ENCODE peak calls at places on chromosomes 4 and X, in nine cellular contexts. One of them, this sample, is unnamed.
A peak's percentile ranks its signal among the peaks of the same experiment; 100 is the strongest.

GRCh38 chr4:110605077-110605476 is 17.8 kb downstream of the PITX2 start:
- DNase-seq in astrocyte of the cerebellum: no peak
- DNase-seq in tibial nerve: no peak
- DNase-seq in neural crest cell: no peak
- DNase-seq in WTC11: no peak
- DNase-seq in Caco-2: no peak
- DNase-seq in fibroblast of lung: no peak
- DNase-seq in lower lobe of right lung: no peak
- DNase-seq in B cell: no peak
- DNase-seq in this sample: no peak

GRCh38 chrX:1099146-1099770 is 113.2 kb downstream of the CRLF2 start:
- DNase-seq in WTC11: no peak
- DNase-seq in tibial nerve: no peak
- DNase-seq in fibroblast of lung: no peak
- DNase-seq in neural crest cell: no peak
- DNase-seq in lower lobe of right lung: no peak
- DNase-seq in astrocyte of the cerebellum: no peak
- DNase-seq in Caco-2: no peak
- DNase-seq in B cell: no peak
- DNase-seq in this sample: no peak

GRCh38 chrX:129606918-129607317 is 47.8 kb downstream of the APLN start:
- DNase-seq in tibial nerve: peak; percentile 70
- DNase-seq in B cell: peak; percentile 45
- DNase-seq in WTC11: peak; percentile 49
- DNase-seq in lower lobe of right lung: no peak
- DNase-seq in Caco-2: peak; percentile 61
- DNase-seq in neural crest cell: peak; percentile 82
- DNase-seq in astrocyte of the cerebellum: peak; percentile 24
- DNase-seq in fibroblast of lung: peak; percentile 16
- DNase-seq in this sample: peak; percentile 71

GRCh38 chr4:112910109-112910736 is 139.2 kb upstream of the ANK2 start:
- DNase-seq in neural crest cell: no peak
- DNase-seq in B cell: no peak
- DNase-seq in tibial nerve: peak; percentile 38
- DNase-seq in Caco-2: no peak
- DNase-seq in astrocyte of the cerebellum: peak; percentile 75
- DNase-seq in WTC11: no peak
- DNase-seq in fibroblast of lung: peak; percentile 68
- DNase-seq in lower lobe of right lung: no peak
- DNase-seq in this sample: no peak

GRCh38 chrX:110086916-110087484 is 84.1 kb downstream of the TMEM164 start:
- DNase-seq in lower lobe of right lung: no peak
- DNase-seq in B cell: no peak
- DNase-seq in tibial nerve: no peak
- DNase-seq in fibroblast of lung: peak; percentile 95
- DNase-seq in neural crest cell: no peak
- DNase-seq in astrocyte of the cerebellum: peak; percentile 39
- DNase-seq in WTC11: no peak
- DNase-seq in Caco-2: peak; percentile 33
- DNase-seq in this sample: no peak

GRCh38 chr4:25863347-25863784 is 578 bp upstream of the SEL1L3 start:
- DNase-seq in astrocyte of the cerebellum: no peak
- DNase-seq in fibroblast of lung: no peak
- DNase-seq in B cell: no peak
- DNase-seq in WTC11: peak; percentile 63
- DNase-seq in Caco-2: peak; percentile 26
- DNase-seq in tibial nerve: no peak
- DNase-seq in neural crest cell: no peak
- DNase-seq in lower lobe of right lung: peak; percentile 66
- DNase-seq in this sample: no peak

GRCh38 chr4:41448935-41449334 is 89.0 kb upstream of the LIMCH1 start:
- DNase-seq in fibroblast of lung: no peak
- DNase-seq in tibial nerve: peak; percentile 44
- DNase-seq in astrocyte of the cerebellum: no peak
- DNase-seq in neural crest cell: no peak
- DNase-seq in B cell: no peak
- DNase-seq in Caco-2: no peak
- DNase-seq in lower lobe of right lung: no peak
- DNase-seq in WTC11: no peak
- DNase-seq in this sample: no peak

GRCh38 chrX:71992711-71993110 is 82.1 kb downstream of the NHSL2 start:
- DNase-seq in lower lobe of right lung: no peak
- DNase-seq in fibroblast of lung: no peak
- DNase-seq in B cell: no peak
- DNase-seq in tibial nerve: no peak
- DNase-seq in Caco-2: no peak
- DNase-seq in astrocyte of the cerebellum: no peak
- DNase-seq in WTC11: no peak
- DNase-seq in neural crest cell: no peak
- DNase-seq in this sample: no peak

GRCh38 chrX:107451754-107452153 is 2.3 kb downstream of the FRMPD3 start:
- DNase-seq in lower lobe of right lung: no peak
- DNase-seq in neural crest cell: no peak
- DNase-seq in tibial nerve: no peak
- DNase-seq in astrocyte of the cerebellum: no peak
- DNase-seq in WTC11: peak; percentile 29
- DNase-seq in B cell: no peak
- DNase-seq in Caco-2: no peak
- DNase-seq in fibroblast of lung: no peak
- DNase-seq in this sample: no peak

GRCh38 chrX:135213200-135213844 is 38.5 kb upstream of the ETDA start:
- DNase-seq in lower lobe of right lung: no peak
- DNase-seq in tibial nerve: no peak
- DNase-seq in WTC11: no peak
- DNase-seq in Caco-2: no peak
- DNase-seq in astrocyte of the cerebellum: no peak
- DNase-seq in fibroblast of lung: no peak
- DNase-seq in neural crest cell: no peak
- DNase-seq in B cell: no peak
- DNase-seq in this sample: no peak

GRCh38 chr4:71540749-71541269 is 202.0 kb downstream of the SLC4A4 start:
- DNase-seq in tibial nerve: no peak
- DNase-seq in fibroblast of lung: no peak
- DNase-seq in lower lobe of right lung: no peak
- DNase-seq in WTC11: no peak
- DNase-seq in neural crest cell: no peak
- DNase-seq in B cell: no peak
- DNase-seq in Caco-2: peak; percentile 3
- DNase-seq in astrocyte of the cerebellum: no peak
- DNase-seq in this sample: no peak

GRCh38 chr4:61445374-61446063 is 245.4 kb downstream of the ADGRL3 start:
- DNase-seq in Caco-2: no peak
- DNase-seq in B cell: no peak
- DNase-seq in WTC11: no peak
- DNase-seq in astrocyte of the cerebellum: no peak
- DNase-seq in tibial nerve: no peak
- DNase-seq in fibroblast of lung: no peak
- DNase-seq in lower lobe of right lung: no peak
- DNase-seq in neural crest cell: no peak
- DNase-seq in this sample: no peak

GRCh38 chr4:84814100-84814750 is 152.3 kb downstream of the WDFY3 start:
- DNase-seq in tibial nerve: no peak
- DNase-seq in WTC11: no peak
- DNase-seq in fibroblast of lung: peak; percentile 91
- DNase-seq in lower lobe of right lung: no peak
- DNase-seq in Caco-2: peak; percentile 34
- DNase-seq in astrocyte of the cerebellum: peak; percentile 58
- DNase-seq in neural crest cell: no peak
- DNase-seq in B cell: no peak
- DNase-seq in this sample: no peak

GRCh38 chr4:113300384-113301011 is 251.0 kb downstream of the ANK2 start:
- DNase-seq in tibial nerve: peak; percentile 36
- DNase-seq in fibroblast of lung: peak; percentile 94
- DNase-seq in WTC11: no peak
- DNase-seq in B cell: no peak
- DNase-seq in astrocyte of the cerebellum: peak; percentile 50
- DNase-seq in Caco-2: no peak
- DNase-seq in lower lobe of right lung: no peak
- DNase-seq in neural crest cell: no peak
- DNase-seq in this sample: no peak

GRCh38 chrX:38045697-38046096 is 39.3 kb downstream of the SYTL5 start:
- DNase-seq in neural crest cell: no peak
- DNase-seq in WTC11: no peak
- DNase-seq in Caco-2: peak; percentile 54
- DNase-seq in lower lobe of right lung: no peak
- DNase-seq in tibial nerve: no peak
- DNase-seq in B cell: no peak
- DNase-seq in astrocyte of the cerebellum: no peak
- DNase-seq in fibroblast of lung: peak; percentile 39
- DNase-seq in this sample: no peak

GRCh38 chr4:32625687-32626086 is 1905.5 kb downstream of the PCDH7 start:
- DNase-seq in fibroblast of lung: no peak
- DNase-seq in WTC11: no peak
- DNase-seq in tibial nerve: no peak
- DNase-seq in B cell: no peak
- DNase-seq in neural crest cell: no peak
- DNase-seq in Caco-2: no peak
- DNase-seq in astrocyte of the cerebellum: no peak
- DNase-seq in lower lobe of right lung: no peak
- DNase-seq in this sample: no peak

GRCh38 chr4:32624943-32625603 is 1904.9 kb downstream of the PCDH7 start:
- DNase-seq in astrocyte of the cerebellum: no peak
- DNase-seq in neural crest cell: no peak
- DNase-seq in WTC11: no peak
- DNase-seq in Caco-2: no peak
- DNase-seq in tibial nerve: no peak
- DNase-seq in B cell: no peak
- DNase-seq in lower lobe of right lung: no peak
- DNase-seq in fibroblast of lung: no peak
- DNase-seq in this sample: no peak
- TF ChIP-seq CTCF in astrocyte of the cerebellum: no peak
- TF ChIP-seq CTCF in neural crest cell: no peak
- TF ChIP-seq CTCF in WTC11: no peak
- TF ChIP-seq CTCF in Caco-2: no peak
- TF ChIP-seq CTCF in tibial nerve: no peak
- TF ChIP-seq CTCF in B cell: no peak
- TF ChIP-seq CTCF in lower lobe of right lung: no peak
- TF ChIP-seq CTCF in fibroblast of lung: no peak
- TF ChIP-seq CTCF in this sample: no peak

DNA sequence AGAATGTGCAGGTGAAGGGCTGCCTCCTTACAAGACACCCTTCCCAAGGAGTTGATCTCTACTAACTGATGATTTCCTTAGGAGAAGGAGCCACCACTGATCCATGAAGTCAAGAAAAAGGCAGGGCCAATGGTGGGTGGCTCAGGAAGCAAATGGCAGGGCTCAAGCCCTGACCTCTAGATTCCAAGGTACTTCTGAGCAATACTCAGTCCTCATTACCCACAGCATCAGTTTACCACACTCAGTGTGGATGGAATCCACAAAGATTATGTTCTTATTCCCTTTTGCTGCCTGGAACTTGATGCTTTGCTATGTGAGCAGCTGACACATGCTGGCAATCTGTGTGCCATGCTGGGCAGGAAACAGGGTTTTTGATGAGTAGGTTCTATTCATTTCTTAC is 135.4 kb upstream of the GPC4 start:
- DNase-seq in Caco-2: no peak
- DNase-seq in fibroblast of lung: no peak
- DNase-seq in B cell: no peak
- DNase-seq in lower lobe of right lung: no peak
- DNase-seq in WTC11: no peak
- DNase-seq in tibial nerve: no peak
- DNase-seq in neural crest cell: no peak
- DNase-seq in astrocyte of the cerebellum: no peak
- DNase-seq in this sample: no peak
- TF ChIP-seq CTCF in Caco-2: no peak
- TF ChIP-seq CTCF in fibroblast of lung: no peak
- TF ChIP-seq CTCF in B cell: no peak
- TF ChIP-seq CTCF in lower lobe of right lung: no peak
- TF ChIP-seq CTCF in WTC11: no peak
- TF ChIP-seq CTCF in tibial nerve: no peak
- TF ChIP-seq CTCF in neural crest cell: no peak
- TF ChIP-seq CTCF in astrocyte of the cerebellum: no peak
- TF ChIP-seq CTCF in this sample: no peak

DNA sequence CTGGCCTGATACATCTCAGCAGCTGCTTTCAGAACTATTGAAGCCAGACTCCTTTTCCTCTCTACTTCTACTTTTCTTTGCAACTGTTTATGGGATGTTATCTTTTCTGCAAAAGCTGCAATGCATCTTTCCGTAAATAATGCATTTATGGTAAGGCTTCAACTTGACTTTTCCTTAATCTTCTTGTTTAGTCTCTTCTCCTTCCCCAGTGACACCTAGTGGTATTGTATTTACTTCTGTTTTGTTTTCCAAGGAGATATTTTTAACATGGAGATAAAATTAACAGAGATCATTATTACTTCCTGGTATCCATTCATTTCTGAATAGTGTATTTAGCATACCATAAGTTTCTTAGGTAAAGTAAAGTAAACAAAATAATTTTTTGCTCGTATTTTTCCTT is 1548.8 kb downstream of the PCDH7 start:
- DNase-seq in astrocyte of the cerebellum: no peak
- DNase-seq in lower lobe of right lung: no peak
- DNase-seq in B cell: no peak
- DNase-seq in Caco-2: no peak
- DNase-seq in tibial nerve: no peak
- DNase-seq in fibroblast of lung: peak; percentile 2
- DNase-seq in neural crest cell: no peak
- DNase-seq in WTC11: no peak
- DNase-seq in this sample: no peak
- TF ChIP-seq CTCF in astrocyte of the cerebellum: no peak
- TF ChIP-seq CTCF in lower lobe of right lung: no peak
- TF ChIP-seq CTCF in B cell: no peak
- TF ChIP-seq CTCF in Caco-2: no peak
- TF ChIP-seq CTCF in tibial nerve: no peak
- TF ChIP-seq CTCF in fibroblast of lung: peak; percentile 12
- TF ChIP-seq CTCF in neural crest cell: peak; percentile 35
- TF ChIP-seq CTCF in WTC11: no peak
- TF ChIP-seq CTCF in this sample: no peak

GRCh38 chr4:8267077-8267476 is 2.5 kb upstream of the HTRA3 start:
- DNase-seq in lower lobe of right lung: peak; percentile 85
- DNase-seq in B cell: no peak
- DNase-seq in Caco-2: peak; percentile 30
- DNase-seq in tibial nerve: peak; percentile 67
- DNase-seq in astrocyte of the cerebellum: no peak
- DNase-seq in neural crest cell: peak; percentile 49
- DNase-seq in fibroblast of lung: no peak
- DNase-seq in WTC11: peak; percentile 78
- DNase-seq in this sample: peak; percentile 82
- TF ChIP-seq CTCF in lower lobe of right lung: peak; percentile 68
- TF ChIP-seq CTCF in B cell: no peak
- TF ChIP-seq CTCF in Caco-2: peak; percentile 39
- TF ChIP-seq CTCF in tibial nerve: peak; percentile 49
- TF ChIP-seq CTCF in astrocyte of the cerebellum: peak; percentile 42
- TF ChIP-seq CTCF in neural crest cell: peak; percentile 68
- TF ChIP-seq CTCF in fibroblast of lung: peak; percentile 72
- TF ChIP-seq CTCF in WTC11: peak; percentile 65
- TF ChIP-seq CTCF in this sample: peak; percentile 73